ENCODE peak calls at places on chromosomes 16 and 17, in ten cellular contexts. Z is GM12878, E is cardiac muscle cell, D is PC-3, H is upper lobe of right lung, V is left lung, N is tibial nerve, I is stomach, T is left ventricle myocardium inferior, G is neural progenitor cell. U is an unnamed sample.

GRCh38 chr17:29593546-29594440 is 861 bp downstream of the ANKRD13B start:
- DNase-seq in Z (no peak), E (peak; percentile 86), D (peak; percentile 6), H (peak; percentile 69), V (no peak), N (no peak), I (no peak), T (no peak), G (peak; percentile 89), U (no peak)

GRCh38 chr16:50632927-50633800 is 47.9 kb downstream of the SNX20 start:
- DNase-seq in Z (no peak), E (no peak), D (no peak), H (no peak), V (no peak), N (no peak), I (no peak), T (no peak), G (no peak), U (no peak)

GRCh38 chr17:63474914-63475460 is 1.9 kb upstream of the ACE start:
- DNase-seq in Z (no peak), E (no peak), D (no peak), H (no peak), V (no peak), N (no peak), I (no peak), T (no peak), G (no peak), U (no peak)

GRCh38 chr16:48542020-48542473 is 67.9 kb downstream of the N4BP1 start:
- DNase-seq in Z (no peak), E (peak; percentile 30), D (peak; percentile 37), H (peak; percentile 81), V (peak; percentile 62), N (peak; percentile 61), I (no peak), T (peak; percentile 55), G (peak; percentile 47), U (no peak)

GRCh38 chr17:30477758-30478115 is 529 bp downstream of the GOSR1 start:
- DNase-seq in Z (no peak), E (no peak), D (no peak), H (no peak), V (no peak), N (no peak), I (no peak), T (no peak), G (no peak), U (no peak)

GRCh38 chr17:72691601-72692000 is 400.9 kb downstream of the SLC39A11 start:
- DNase-seq in Z (no peak), E (no peak), D (peak; percentile 94), H (no peak), V (no peak), N (no peak), I (no peak), T (no peak), G (no peak), U (no peak)

GRCh38 chr17:19744922-19745757 is 3.0 kb downstream of the ALDH3A1 start:
- DNase-seq in Z (no peak), E (peak; percentile 92), D (peak; percentile 79), H (peak; percentile 95), V (peak; percentile 88), N (peak; percentile 99), I (peak; percentile 96), T (peak; percentile 92), G (peak; percentile 95), U (peak; percentile 91)

GRCh38 chr17:2545393-2545792 is 33.7 kb upstream of the METTL16 start:
- DNase-seq in Z (no peak), E (peak; percentile 93), D (no peak), H (peak; percentile 80), V (peak; percentile 84), N (no peak), I (peak; percentile 37), T (peak; percentile 27), G (no peak), U (peak; percentile 49)

GRCh38 chr17:69477900-69478266 is 63.4 kb downstream of the MAP2K6 start:
- DNase-seq in Z (no peak), E (no peak), D (no peak), H (no peak), V (no peak), N (no peak), I (no peak), T (no peak), G (no peak), U (no peak)

GRCh38 chr16:65284583-65284982 is 162.7 kb upstream of the CDH11 start:
- DNase-seq in Z (no peak), E (no peak), D (peak; percentile 2), H (no peak), V (no peak), N (no peak), I (no peak), T (no peak), G (no peak), U (no peak)
- H3K4me1 ChIP-seq in Z (no peaks in the 10 kb centered on the region), E (peaks cover 46% of the 10 kb centered on the region), D (peaks cover 27% of the 10 kb centered on the region), H (no peaks in the 10 kb centered on the region), V (no peaks in the 10 kb centered on the region), N (no peaks in the 10 kb centered on the region), I (peaks cover 14% of the 10 kb centered on the region), T (peaks cover 18% of the 10 kb centered on the region), G (peaks cover 36% of the 10 kb centered on the region), U (no peaks in the 10 kb centered on the region)

DNA sequence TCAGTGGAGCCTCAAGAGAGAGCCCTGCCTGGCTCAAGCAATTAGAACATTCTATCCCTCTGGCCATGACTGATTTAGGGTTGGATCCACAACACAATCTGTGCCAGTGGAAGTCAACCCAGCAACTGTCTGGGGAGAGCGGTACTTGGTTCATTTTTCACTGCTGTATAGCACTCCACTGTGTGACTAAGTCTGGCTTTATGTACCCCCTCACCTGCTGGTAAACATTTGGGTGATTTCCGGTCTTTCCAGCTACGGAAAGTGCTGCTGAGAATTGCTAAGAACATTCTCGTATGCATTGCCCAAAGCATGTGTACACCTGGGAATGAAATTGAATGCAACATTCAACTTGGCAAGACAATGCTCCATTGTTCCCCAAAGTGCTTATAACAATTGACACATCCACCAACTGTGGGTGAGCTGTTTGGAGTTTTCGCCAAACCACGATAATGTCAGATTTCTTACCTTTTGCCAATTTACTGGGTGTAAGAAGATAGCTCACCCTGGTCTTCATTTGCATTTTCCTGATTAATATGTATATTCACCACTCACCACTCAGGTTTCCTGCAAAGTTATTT is 63.5 kb upstream of the MED9 start:
- DNase-seq in Z (no peak), E (no peak), D (peak; percentile 78), H (peak; percentile 2), V (no peak), N (no peak), I (no peak), T (no peak), G (no peak), U (no peak)
- H3K4me1 ChIP-seq in Z (no peaks in the 10 kb centered on the region), E (no peaks in the 10 kb centered on the region), D (peaks cover 58% of the 10 kb centered on the region), H (peaks cover 24% of the 10 kb centered on the region), V (no peaks in the 10 kb centered on the region), N (peaks cover 6% of the 10 kb centered on the region), I (peaks cover 13% of the 10 kb centered on the region), T (peaks cover 42% of the 10 kb centered on the region), G (no peaks in the 10 kb centered on the region), U (peaks cover 21% of the 10 kb centered on the region)

GRCh38 chr17:81656118-81656743 is at the start of gene PDE6G:
- DNase-seq in Z (no peak), E (no peak), D (no peak), H (no peak), V (no peak), N (no peak), I (no peak), T (no peak), G (no peak), U (no peak)
- H3K4me1 ChIP-seq in Z (peaks cover 8% of the 10 kb centered on the region), E (peaks cover 15% of the 10 kb centered on the region), D (peaks cover 19% of the 10 kb centered on the region), H (no peaks in the 10 kb centered on the region), V (no peaks in the 10 kb centered on the region), N (no peaks in the 10 kb centered on the region), I (peaks cover 12% of the 10 kb centered on the region), T (peaks cover 10% of the 10 kb centered on the region), G (no peaks in the 10 kb centered on the region), U (no peaks in the 10 kb centered on the region)

GRCh38 chr16:84596161-84596560 is 21.7 kb downstream of the COTL1 start:
- DNase-seq in Z (no peak), E (no peak), D (no peak), H (no peak), V (no peak), N (no peak), I (no peak), T (no peak), G (no peak), U (no peak)
- H3K4me1 ChIP-seq in Z (peaks cover 71% of the 10 kb centered on the region), E (peaks cover 41% of the 10 kb centered on the region), D (no peaks in the 10 kb centered on the region), H (peaks cover 51% of the 10 kb centered on the region), V (peaks cover 30% of the 10 kb centered on the region), N (peaks cover 49% of the 10 kb centered on the region), I (peaks cover 72% of the 10 kb centered on the region), T (peaks cover 29% of the 10 kb centered on the region), G (peaks cover 40% of the 10 kb centered on the region), U (no peaks in the 10 kb centered on the region)

DNA sequence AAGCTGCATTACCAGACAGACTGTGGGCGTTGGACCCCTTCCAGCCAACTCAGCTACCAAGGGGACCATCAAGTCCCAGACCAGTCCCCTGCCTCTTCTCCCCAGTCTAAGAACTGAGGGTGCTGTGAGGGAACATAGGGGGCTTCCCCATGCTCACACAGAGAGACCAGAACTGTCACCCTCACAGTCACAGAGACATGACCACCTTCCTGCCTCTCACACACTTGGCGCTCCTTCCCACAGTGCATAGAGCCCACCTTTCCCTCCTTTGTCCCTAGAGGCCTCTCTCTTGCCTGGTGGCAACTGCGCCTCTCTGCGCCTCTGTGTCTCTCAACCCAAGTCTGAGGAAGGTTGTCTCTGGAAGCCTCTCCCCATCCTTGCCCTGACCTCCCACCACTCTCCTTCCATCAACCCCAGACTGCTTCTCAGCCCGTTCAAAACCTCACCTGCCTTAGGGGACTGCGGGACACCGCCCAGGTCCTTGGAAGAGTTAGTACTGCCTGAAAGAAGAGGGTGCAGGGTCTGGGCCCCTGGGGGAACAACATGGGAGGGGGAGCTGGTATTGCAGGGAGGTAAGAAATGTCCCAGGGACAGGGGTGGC is 6.1 kb upstream of the LHX1 start:
- DNase-seq in Z (no peak), E (no peak), D (no peak), H (no peak), V (no peak), N (no peak), I (no peak), T (no peak), G (no peak), U (no peak)
- H3K4me1 ChIP-seq in Z (peaks cover 8% of the 10 kb centered on the region), E (peaks cover 50% of the 10 kb centered on the region), D (peaks cover 6% of the 10 kb centered on the region), H (peaks cover 38% of the 10 kb centered on the region), V (peaks cover 5% of the 10 kb centered on the region), N (peaks cover 33% of the 10 kb centered on the region), I (peaks cover 55% of the 10 kb centered on the region), T (peaks cover 52% of the 10 kb centered on the region), G (peaks cover 68% of the 10 kb centered on the region), U (no peaks in the 10 kb centered on the region)

GRCh38 chr16:68292425-68292824 is 18.3 kb downstream of the SLC7A6OS start:
- DNase-seq in Z (no peak), E (no peak), D (no peak), H (no peak), V (no peak), N (no peak), I (no peak), T (no peak), G (no peak), U (no peak)
- H3K4me1 ChIP-seq in Z (peaks cover 31% of the 10 kb centered on the region), E (no peaks in the 10 kb centered on the region), D (peaks cover 16% of the 10 kb centered on the region), H (peaks cover 27% of the 10 kb centered on the region), V (peaks cover 11% of the 10 kb centered on the region), N (peaks cover 13% of the 10 kb centered on the region), I (peaks cover 8% of the 10 kb centered on the region), T (peaks cover 70% of the 10 kb centered on the region), G (peaks cover 6% of the 10 kb centered on the region), U (no peaks in the 10 kb centered on the region)

DNA sequence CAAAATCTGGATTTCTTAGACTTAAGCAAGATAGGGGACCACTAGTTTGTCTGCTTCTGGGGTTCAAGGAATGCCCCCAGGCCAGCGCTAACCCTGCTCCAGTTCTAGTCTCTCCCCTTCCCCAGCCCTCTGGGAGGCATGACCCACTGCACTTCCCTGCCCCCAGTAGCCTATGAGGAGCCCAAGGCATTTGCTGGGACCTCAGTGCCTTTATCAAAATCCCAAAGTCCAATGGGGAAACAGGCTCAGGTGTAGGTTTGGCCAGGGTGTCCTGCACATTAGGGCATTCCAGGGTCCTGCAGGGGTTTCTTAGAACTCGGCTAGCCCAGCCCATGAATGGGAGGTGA is 1.2 kb downstream of the IL4R start:
- DNase-seq in Z (no peak), E (no peak), D (no peak), H (no peak), V (no peak), N (no peak), I (no peak), T (no peak), G (no peak), U (no peak)
- H3K4me1 ChIP-seq in Z (peaks cover 30% of the 10 kb centered on the region), E (peaks cover 12% of the 10 kb centered on the region), D (peaks cover 36% of the 10 kb centered on the region), H (peaks cover 58% of the 10 kb centered on the region), V (peaks cover 38% of the 10 kb centered on the region), N (peaks cover 5% of the 10 kb centered on the region), I (peaks cover 63% of the 10 kb centered on the region), T (peaks cover 69% of the 10 kb centered on the region), G (no peaks in the 10 kb centered on the region), U (peaks cover 6% of the 10 kb centered on the region)

U was measured in right lobe of liver.